ENCODE peak calls at places on chromosomes 6 and 20, in four cellular contexts. X, R, D and Y are unnamed samples.

GRCh38 chr6:48560408-48560807 is 449.4 kb upstream of the PTCHD4 start:
- DNase-seq in X (no peak), R (no peak), D (no peak), Y (no peak)

GRCh38 chr20:11499235-11499634 is 418.5 kb upstream of the BTBD3 start:
- DNase-seq in X (no peak), R (no peak), D (no peak), Y (no peak)

GRCh38 chr6:130482645-130483390 is 117.0 kb downstream of the TMEM200A start:
- DNase-seq in X (no peak), R (no peak), D (no peak), Y (no peak)

GRCh38 chr6:135780326-135780725 is 71.2 kb upstream of the PDE7B start:
- DNase-seq in X (no peak), R (no peak), D (no peak), Y (no peak)

GRCh38 chr6:112956696-112957525 is 609.8 kb downstream of the RFPL4B start:
- DNase-seq in X (peak), R (no peak), D (no peak), Y (no peak)

GRCh38 chr20:33460711-33461110 is 17.1 kb upstream of the SNTA1 start:
- DNase-seq in X (no peak), R (no peak), D (no peak), Y (no peak)

GRCh38 chr6:72620866-72621242 is 1.0 kb upstream of the KCNQ5 start:
- DNase-seq in X (no peak), R (no peak), D (no peak), Y (peak)

GRCh38 chr6:169291639-169292339 is 38.1 kb upstream of the THBS2 start:
- DNase-seq in X (no peak), R (no peak), D (peak), Y (no peak)

GRCh38 chr20:41003143-41003932 is 25.3 kb upstream of the TOP1 start:
- DNase-seq in X (peak), R (no peak), D (peak), Y (no peak)

GRCh38 chr6:170200458-170200891 is 90.4 kb downstream of the DLL1 start:
- DNase-seq in X (no peak), R (no peak), D (no peak), Y (no peak)

GRCh38 chr6:12286381-12287132 is 3.6 kb upstream of the EDN1 start:
- DNase-seq in X (no peak), R (no peak), D (no peak), Y (no peak)

GRCh38 chr20:47541355-47541922 is 39.8 kb downstream of the NCOA3 start:
- DNase-seq in X (no peak), R (no peak), D (no peak), Y (no peak)

GRCh38 chr6:31143148-31143547 is 4.3 kb upstream of the PSORS1C2 start:
- DNase-seq in X (no peak), R (no peak), D (no peak), Y (no peak)

GRCh38 chr6:137864812-137865508 is 2.1 kb upstream of the TNFAIP3 start:
- DNase-seq in X (peak), R (no peak), D (peak), Y (no peak)

DNA sequence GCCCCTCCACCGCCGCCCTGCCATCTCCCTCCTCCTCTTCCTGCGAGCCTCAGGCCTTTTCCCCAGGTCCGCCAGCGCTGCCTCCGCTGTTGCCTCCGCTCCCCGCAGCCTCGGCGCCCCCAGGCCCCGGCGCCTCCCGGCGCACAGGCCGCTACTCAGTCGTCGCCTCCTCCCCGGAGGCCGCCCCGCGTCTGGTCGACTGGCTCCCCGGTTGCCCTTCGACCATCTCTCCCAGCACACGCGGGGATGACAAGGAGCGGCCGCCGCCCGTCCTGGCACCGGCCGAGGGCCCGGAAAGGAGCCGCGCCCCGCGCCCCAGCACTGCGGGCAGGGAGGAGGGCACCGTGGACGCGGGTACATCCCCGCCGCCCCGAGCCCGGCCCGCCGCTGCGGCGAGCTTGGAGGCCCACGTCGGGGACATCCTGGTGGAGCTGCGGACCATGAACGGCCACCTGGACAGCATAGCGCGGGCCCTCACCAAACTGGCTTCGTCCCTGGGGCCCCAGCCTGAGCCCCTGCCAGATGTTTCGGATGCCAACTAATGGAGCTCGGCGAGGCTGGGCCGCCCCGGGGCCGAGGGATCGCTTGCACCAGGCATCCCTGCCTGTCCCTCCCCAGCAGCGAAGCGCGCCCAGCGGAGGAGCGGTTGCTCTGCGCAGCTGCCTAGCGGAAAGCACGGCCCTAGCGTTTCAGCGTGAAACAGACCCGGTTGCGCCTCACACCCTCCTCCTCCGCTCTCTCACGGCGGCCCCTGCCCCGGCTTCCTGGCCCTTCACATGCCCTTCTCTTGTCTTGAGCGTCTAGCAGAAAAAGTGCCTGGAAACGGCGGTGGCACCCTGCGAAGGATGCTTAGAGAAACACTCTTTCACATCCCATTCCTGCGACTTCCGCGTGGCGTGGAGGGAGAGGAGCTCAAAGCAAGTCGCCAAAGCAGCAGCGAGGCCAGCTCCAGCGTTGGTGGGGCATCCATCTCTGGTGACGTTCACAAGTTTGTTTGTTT is 285.7 kb upstream of the SUPT3H start:
- DNase-seq in X (no peak), R (no peak), D (no peak), Y (peak)
- TF ChIP-seq ATF3 in X (no peak), R (no peak), D (no peak), Y (no peak)

DNA sequence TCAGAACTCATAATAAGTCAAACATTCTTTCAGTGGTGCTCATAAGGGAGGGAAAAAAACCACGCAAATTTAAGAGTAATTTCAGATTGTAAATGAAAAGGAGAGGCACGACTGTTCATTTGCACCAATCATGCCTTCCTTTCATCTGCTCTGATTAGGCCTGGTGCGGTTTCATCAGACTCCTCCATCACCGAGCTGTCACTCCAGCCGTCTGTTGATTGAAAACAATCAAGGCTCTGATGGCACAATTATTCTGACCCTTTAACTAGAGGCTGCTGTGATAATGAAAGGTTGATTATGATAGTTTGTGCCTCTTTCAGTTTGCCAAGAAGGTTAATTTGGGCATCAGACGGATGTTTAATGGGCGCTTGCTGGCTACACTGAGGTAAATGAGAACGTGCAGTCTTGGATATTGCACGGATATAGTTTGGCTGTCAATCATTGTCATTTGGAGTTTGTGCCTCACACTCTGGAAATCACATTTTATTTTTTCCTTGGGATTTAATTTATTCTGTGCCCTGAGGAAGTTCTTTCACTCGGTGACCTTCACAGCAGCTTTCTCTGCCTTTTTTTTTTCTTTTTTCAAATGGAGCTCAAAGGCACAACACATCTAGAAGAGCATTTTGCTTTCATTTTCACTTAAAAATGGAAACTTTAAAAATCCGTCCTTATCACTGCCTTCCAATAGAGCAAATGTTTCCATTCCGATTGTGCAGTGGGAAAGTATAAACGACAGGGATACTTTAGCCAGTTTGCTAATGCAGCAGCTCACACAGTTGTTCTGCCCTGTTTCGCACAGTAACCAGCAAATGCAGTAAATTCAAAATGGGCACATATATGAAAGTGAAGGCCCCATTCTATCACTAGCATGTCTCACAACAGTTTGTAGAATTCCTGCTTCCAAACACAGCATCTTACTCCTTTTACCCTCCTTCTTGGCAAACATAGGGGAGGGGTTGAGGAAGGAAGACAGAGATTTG is 172.8 kb downstream of the KLHL32 start:
- DNase-seq in X (no peak), R (no peak), D (no peak), Y (no peak)
- TF ChIP-seq ESRRA in X (no peak), R (no peak), D (no peak), Y (no peak)

DNA sequence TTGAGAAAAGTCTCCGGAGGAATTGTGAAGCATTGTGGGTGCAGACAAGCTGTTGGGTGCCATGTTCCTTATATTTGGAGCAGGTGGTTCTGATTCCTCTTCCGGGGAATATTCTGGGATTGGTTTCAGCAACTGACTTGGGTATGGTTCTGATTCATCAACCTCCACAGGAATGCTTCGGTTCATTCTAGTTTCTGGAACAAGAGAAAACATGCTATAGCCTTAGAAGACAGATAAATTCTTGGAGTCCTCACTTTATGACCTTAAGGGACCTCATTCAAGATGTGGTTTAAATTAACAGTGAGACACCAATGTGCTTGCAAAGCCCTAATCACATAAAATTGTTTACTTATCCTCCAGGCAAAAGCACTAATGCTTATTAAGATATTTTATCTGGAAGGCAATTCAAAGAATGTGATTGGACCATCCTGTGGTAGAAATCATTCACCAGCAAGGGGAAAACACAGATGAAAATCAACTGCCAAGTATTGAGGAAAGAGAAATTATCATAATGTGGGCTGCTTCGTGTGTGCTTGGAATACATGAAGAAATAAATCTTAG is 13.7 kb downstream of the TRAF3IP2 start:
- DNase-seq in X (no peak), R (no peak), D (no peak), Y (no peak)
- TF ChIP-seq USF2 in X (no peak), R (no peak), D (no peak), Y (no peak)

GRCh38 chr6:85360794-85361642 is 88.9 kb upstream of the NT5E start:
- DNase-seq in X (no peak), R (no peak), D (peak), Y (no peak)

GRCh38 chr6:85361643-85362014 is 88.3 kb upstream of the NT5E start:
- DNase-seq in X (no peak), R (no peak), D (no peak), Y (no peak)

GRCh38 chr6:85363870-85364269 is 86.0 kb upstream of the NT5E start:
- DNase-seq in X (no peak), R (no peak), D (no peak), Y (no peak)

GRCh38 chr6:85362652-85363310 is 87.1 kb upstream of the NT5E start:
- DNase-seq in X (no peak), R (no peak), D (no peak), Y (no peak)

GRCh38 chr6:85364354-85364753 is 85.5 kb upstream of the NT5E start:
- DNase-seq in X (no peak), R (no peak), D (no peak), Y (no peak)
- TF ChIP-seq ATF3 in X (no peak), R (no peak), D (no peak), Y (no peak)